ENCODE peak calls at places on chromosomes 16 and 17, in four cellular contexts. C is SK-N-SH, F is K562, V is GM12892. L is an unnamed sample.

GRCh38 chr17:38914741-38915638 is 10.4 kb upstream of the LASP1NB start:
- DNase-seq in C (peak; percentile 67), F (peak; percentile 36), V (no peak), L (no peak)

GRCh38 chr17:38425744-38426143 is 2.5 kb upstream of the ARHGAP23 start:
- DNase-seq in C (no peak), F (no peak), V (no peak), L (no peak)

GRCh38 chr16:61432421-61432820 is 603.8 kb downstream of the CDH8 start:
- DNase-seq in C (no peak), F (no peak), V (no peak), L (no peak)

GRCh38 chr16:84047206-84047605 is 4.6 kb upstream of the SLC38A8 start:
- DNase-seq in C (no peak), F (no peak), V (no peak), L (no peak)

GRCh38 chr17:48244121-48244711 is 136.7 kb downstream of the SNX11 start:
- DNase-seq in C (no peak), F (no peak), V (no peak), L (no peak)

GRCh38 chr16:9075299-9076071 is 16.0 kb upstream of the HAPSTR1 start:
- DNase-seq in C (no peak), F (no peak), V (no peak), L (no peak)

GRCh38 chr16:54937673-54938350 is 7.1 kb downstream of the IRX5 start:
- DNase-seq in C (no peak), F (no peak), V (no peak), L (no peak)

GRCh38 chr16:27257271-27257670 is 11.3 kb downstream of the NSMCE1 start:
- DNase-seq in C (no peak), F (no peak), V (no peak), L (no peak)

GRCh38 chr17:4293572-4293971 is 29.8 kb upstream of the ANKFY1 start:
- DNase-seq in C (no peak), F (no peak), V (peak; percentile 12), L (no peak)

GRCh38 chr17:72706396-72706981 is 386.0 kb downstream of the SLC39A11 start:
- DNase-seq in C (no peak), F (no peak), V (no peak), L (no peak)

GRCh38 chr16:12337776-12338655 is 361.5 kb downstream of the SNX29 start:
- DNase-seq in C (no peak), F (no peak), V (no peak), L (no peak)

GRCh38 chr17:51860934-51861561 is 297.5 kb downstream of the CA10 start:
- DNase-seq in C (peak; percentile 50), F (peak; percentile 21), V (peak; percentile 2), L (no peak)

GRCh38 chr17:37842401-37842800 is 81.8 kb upstream of the TBC1D3K start:
- DNase-seq in C (no peak), F (no peak), V (no peak), L (no peak)

GRCh38 chr16:53745126-53745525 is 41.2 kb downstream of the FTO start:
- DNase-seq in C (no peak), F (no peak), V (no peak), L (no peak)

GRCh38 chr17:6323626-6324356 is 111.1 kb downstream of the AIPL1 start:
- DNase-seq in C (peak; percentile 14), F (peak; percentile 26), V (no peak), L (no peak)

GRCh38 chr16:53769787-53770186 is 65.8 kb downstream of the FTO start:
- DNase-seq in C (no peak), F (no peak), V (no peak), L (no peak)

GRCh38 chr16:85754403-85754802 is 3.5 kb upstream of the C16orf74 start:
- DNase-seq in C (no peak), F (no peak), V (no peak), L (no peak)

GRCh38 chr17:76560877-76561221 is 21.0 kb downstream of the PRCD start:
- DNase-seq in C (no peak), F (no peak), V (no peak), L (no peak)

GRCh38 chr17:39009471-39010085 is 42.4 kb upstream of the FBXO47 start:
- DNase-seq in C (no peak), F (no peak), V (no peak), L (no peak)

GRCh38 chr17:79951361-79952264 is 84.1 kb downstream of the TBC1D16 start:
- DNase-seq in C (peak; percentile 48), F (no peak), V (peak; percentile 13), L (no peak)

GRCh38 chr17:14201087-14201486 is 35.6 kb downstream of the CDRT15 start:
- DNase-seq in C (no peak), F (no peak), V (no peak), L (no peak)

GRCh38 chr17:51398128-51398525 is 137.8 kb downstream of the UTP18 start:
- DNase-seq in C (no peak), F (no peak), V (no peak), L (no peak)

GRCh38 chr17:8109669-8110455 is 8.5 kb downstream of the ALOXE3 start:
- DNase-seq in C (peak; percentile 84), F (peak; percentile 81), V (peak; percentile 87), L (peak; percentile 88)

GRCh38 chr16:71373073-71373472 is 14.6 kb downstream of the CALB2 start:
- DNase-seq in C (no peak), F (no peak), V (no peak), L (no peak)

GRCh38 chr17:63440127-63440769 is 5.9 kb downstream of the CYB561 start:
- DNase-seq in C (peak; percentile 82), F (no peak), V (no peak), L (no peak)

GRCh38 chr16:14454391-14454790 is 175.7 kb downstream of the PARN start:
- DNase-seq in C (no peak), F (no peak), V (no peak), L (no peak)

GRCh38 chr17:50689251-50689650 is 18.5 kb downstream of the ANKRD40 start:
- DNase-seq in C (no peak), F (peak; percentile 31), V (no peak), L (no peak)

GRCh38 chr16:85363881-85364280 is 249.2 kb upstream of the GSE1 start:
- DNase-seq in C (no peak), F (no peak), V (no peak), L (no peak)

GRCh38 chr17:40107266-40107980 is 7.0 kb upstream of the NR1D1 start:
- DNase-seq in C (no peak), F (no peak), V (no peak), L (no peak)

GRCh38 chr17:64254755-64255154 is 8.3 kb downstream of the TEX2 start:
- DNase-seq in C (no peak), F (no peak), V (no peak), L (no peak)

GRCh38 chr17:19733953-19734526 is 14.1 kb downstream of the ALDH3A1 start:
- DNase-seq in C (no peak), F (no peak), V (no peak), L (no peak)

GRCh38 chr17:17750881-17751280 is 69.6 kb downstream of the RAI1 start:
- DNase-seq in C (no peak), F (no peak), V (peak; percentile 57), L (no peak)

GRCh38 chr17:8890671-8891070 is 23.2 kb upstream of the PIK3R6 start:
- DNase-seq in C (no peak), F (no peak), V (no peak), L (no peak)

GRCh38 chr17:6894206-6894528 is 62.6 kb upstream of the TEKT1 start:
- DNase-seq in C (no peak), F (no peak), V (no peak), L (peak; percentile 32)

GRCh38 chr16:57087003-57087402 is 5.4 kb upstream of the CPNE2 start:
- DNase-seq in C (no peak), F (no peak), V (no peak), L (no peak)

DNA sequence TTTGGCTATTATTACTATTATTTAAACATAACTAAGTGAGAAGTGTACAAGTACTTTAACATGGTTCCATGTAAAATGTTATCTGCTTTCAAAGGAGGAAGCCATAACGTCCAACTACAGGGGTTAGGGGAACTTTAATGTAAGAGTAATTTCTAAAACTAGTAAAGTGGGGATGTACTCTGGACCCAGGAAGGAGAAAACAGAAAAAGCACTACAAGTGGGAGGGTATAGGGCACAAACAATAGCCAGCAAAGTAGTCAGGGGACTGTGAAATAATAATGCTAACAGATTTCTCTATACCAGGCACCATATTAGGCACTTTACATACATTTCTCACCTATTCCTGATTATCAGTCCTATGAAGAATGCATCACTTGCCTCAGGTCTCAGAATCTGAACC is 19.6 kb downstream of the USP31 start:
- DNase-seq in C (no peak), F (no peak), V (no peak), L (no peak)
- TF ChIP-seq TAF1 in C (no peak), F (no peak), V (no peak), L (no peak)

DNA sequence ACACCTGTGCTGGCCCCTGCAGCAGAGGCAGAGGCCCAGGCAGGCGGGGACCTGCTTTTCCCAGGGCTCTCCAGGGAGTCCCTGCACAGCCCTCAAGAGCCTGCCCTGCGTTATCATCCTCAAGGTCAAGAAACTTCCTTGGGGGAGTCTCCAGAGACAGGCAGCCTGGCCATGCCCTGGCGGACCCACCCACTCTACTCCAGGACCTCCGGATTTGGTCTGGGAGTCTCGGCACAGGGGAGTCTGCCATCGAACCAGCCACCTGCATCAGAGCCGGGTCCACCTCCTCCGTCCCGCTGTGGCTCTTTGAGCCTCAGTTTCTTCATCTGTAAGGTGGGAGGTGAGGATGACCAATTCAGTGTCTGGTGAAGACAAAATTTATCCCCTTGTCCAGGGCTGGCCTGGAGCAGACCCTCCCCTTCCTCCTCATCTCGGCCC is 75.3 kb upstream of the TNRC6C start:
- DNase-seq in C (no peak), F (no peak), V (no peak), L (no peak)
- TF ChIP-seq TAF1 in C (no peak), F (no peak), V (no peak), L (no peak)

DNA sequence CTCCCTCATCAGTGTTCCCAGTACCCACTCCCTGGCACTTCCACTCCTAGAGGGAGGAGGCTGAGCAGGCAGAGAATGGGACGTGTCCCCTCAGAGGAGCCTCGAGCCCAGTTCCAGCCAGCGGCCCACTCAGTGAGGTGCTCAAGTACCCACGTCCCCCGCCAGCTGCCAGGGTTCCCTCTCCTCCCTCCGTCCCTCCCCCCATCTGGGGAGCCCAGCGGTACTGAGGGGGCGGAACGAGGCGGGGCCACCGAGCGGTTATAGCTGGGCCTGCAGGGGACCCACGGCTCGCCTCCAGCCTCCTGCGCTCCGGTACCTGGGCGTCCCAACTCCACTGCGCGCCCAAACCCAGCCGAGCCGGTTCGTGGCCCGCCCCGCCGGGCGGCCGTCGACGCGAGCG is at the start of gene NPW:
- DNase-seq in C (peak; percentile 68), F (peak; percentile 64), V (no peak), L (no peak)
- TF ChIP-seq TAF1 in C (no peak), F (no peak), V (no peak), L (no peak)

GRCh38 chr16:51359141-51359960 is 208.3 kb upstream of the SALL1 start:
- DNase-seq in C (peak; percentile 73), F (no peak), V (no peak), L (no peak)
- TF ChIP-seq TAF1 in C (no peak), F (no peak), V (no peak), L (no peak)